ENCODE peak calls at places on chromosomes 12 and 14, in four cellular contexts. A is NCI-H460, P is astrocyte of the spinal cord, U is H9. Z is an unnamed sample.

GRCh38 chr12:99985129-99985570 is 414 bp upstream of the ANKS1B start:
- DNase-seq in A (no peak), P (peak), U (no peak), Z (no peak)

GRCh38 chr14:28754209-28754985 is 12.2 kb upstream of the FOXG1 start:
- DNase-seq in A (peak), P (peak), U (peak), Z (no peak)

GRCh38 chr12:53423597-53423996 is at the start of gene AMHR2:
- DNase-seq in A (no peak), P (no peak), U (no peak), Z (no peak)

GRCh38 chr12:121533391-121534090 is 47.3 kb downstream of the KDM2B start:
- DNase-seq in A (no peak), P (no peak), U (no peak), Z (no peak)

GRCh38 chr14:58865520-58866281 is 227.9 kb downstream of the DACT1 start:
- DNase-seq in A (no peak), P (no peak), U (no peak), Z (no peak)

GRCh38 chr12:57488397-57489156 is 709 bp downstream of the MARS1 start:
- DNase-seq in A (no peak), P (no peak), U (no peak), Z (no peak)

GRCh38 chr14:64764641-64765520 is 60.7 kb downstream of the PLEKHG3 start:
- DNase-seq in A (peak), P (peak), U (peak), Z (peak)

GRCh38 chr14:51328942-51329350 is 88.9 kb downstream of the TMX1 start:
- DNase-seq in A (no peak), P (no peak), U (no peak), Z (no peak)

GRCh38 chr12:111672822-111673381 is 12.9 kb downstream of the BRAP start:
- DNase-seq in A (no peak), P (no peak), U (no peak), Z (no peak)

GRCh38 chr12:53193953-53194716 is 12.9 kb downstream of the ITGB7 start:
- DNase-seq in A (no peak), P (no peak), U (no peak), Z (no peak)

Z was measured in CD4-positive, alpha-beta T cell.